ENCODE peak calls at places on chromosomes 12 and 14, in seven cellular contexts. P is HCT116, O is SK-N-SH, W is A549, R is K562, Z is GM12878, M is HepG2. H is an unnamed sample.
A peak's percentile ranks its signal among the peaks of the same experiment; 100 is the strongest.

GRCh38 chr12:63869656-63870055 is 25.2 kb downstream of the SRGAP1 start:
- DNase-seq in P (no peak), O (no peak), W (no peak), R (no peak), Z (no peak), M (no peak), H (no peak)

GRCh38 chr12:107385518-107385917 is 292.2 kb upstream of the CRY1 start:
- DNase-seq in P (no peak), O (no peak), W (peak; percentile 74), R (no peak), Z (no peak), M (no peak), H (peak; percentile 24)

GRCh38 chr12:77493311-77493710 is 337.4 kb upstream of the NAV3 start:
- DNase-seq in P (no peak), O (no peak), W (no peak), R (no peak), Z (no peak), M (no peak), H (no peak)

GRCh38 chr14:30608533-30609006 is 13.5 kb upstream of the SCFD1 start:
- DNase-seq in P (no peak), O (no peak), W (peak; percentile 29), R (no peak), Z (no peak), M (no peak), H (no peak)

GRCh38 chr12:7948585-7949264 is 12.7 kb upstream of the SLC2A3 start:
- DNase-seq in P (no peak), O (no peak), W (peak; percentile 29), R (peak; percentile 20), Z (no peak), M (no peak), H (no peak)

GRCh38 chr12:4107436-4107878 is 166.1 kb upstream of the CCND2 start:
- DNase-seq in P (peak; percentile 26), O (peak; percentile 29), W (peak; percentile 51), R (peak; percentile 60), Z (peak; percentile 86), M (peak; percentile 55), H (peak; percentile 94)

GRCh38 chr12:11685716-11686115 is 36.2 kb downstream of the ETV6 start:
- DNase-seq in P (no peak), O (no peak), W (no peak), R (no peak), Z (no peak), M (no peak), H (no peak)

GRCh38 chr12:111437816-111438454 is 32.2 kb downstream of the SH2B3 start:
- DNase-seq in P (no peak), O (no peak), W (no peak), R (no peak), Z (no peak), M (no peak), H (no peak)

GRCh38 chr12:124523071-124523470 is 44.3 kb downstream of the NCOR2 start:
- DNase-seq in P (no peak), O (no peak), W (no peak), R (no peak), Z (no peak), M (no peak), H (no peak)

GRCh38 chr12:54385251-54385914 is 850 bp upstream of the ZNF385A start:
- DNase-seq in P (no peak), O (peak; percentile 78), W (no peak), R (no peak), Z (no peak), M (no peak), H (peak; percentile 69)

GRCh38 chr14:70140614-70141013 is 48.1 kb downstream of the SLC8A3 start:
- DNase-seq in P (no peak), O (no peak), W (no peak), R (no peak), Z (no peak), M (no peak), H (no peak)

GRCh38 chr14:34750670-34751069 is 36.3 kb upstream of the CFL2 start:
- DNase-seq in P (no peak), O (no peak), W (no peak), R (no peak), Z (no peak), M (no peak), H (no peak)

GRCh38 chr14:103008768-103009342 is 48.5 kb downstream of the CDC42BPB start:
- DNase-seq in P (no peak), O (no peak), W (no peak), R (no peak), Z (no peak), M (no peak), H (no peak)

GRCh38 chr14:104297721-104298401 is 159.5 kb downstream of the KIF26A start:
- DNase-seq in P (no peak), O (no peak), W (no peak), R (no peak), Z (no peak), M (no peak), H (no peak)
- TF ChIP-seq REST in P (no peak), O (no peak), W (no peak), R (no peak), Z (no peak), M (no peak), H (no peak)

DNA sequence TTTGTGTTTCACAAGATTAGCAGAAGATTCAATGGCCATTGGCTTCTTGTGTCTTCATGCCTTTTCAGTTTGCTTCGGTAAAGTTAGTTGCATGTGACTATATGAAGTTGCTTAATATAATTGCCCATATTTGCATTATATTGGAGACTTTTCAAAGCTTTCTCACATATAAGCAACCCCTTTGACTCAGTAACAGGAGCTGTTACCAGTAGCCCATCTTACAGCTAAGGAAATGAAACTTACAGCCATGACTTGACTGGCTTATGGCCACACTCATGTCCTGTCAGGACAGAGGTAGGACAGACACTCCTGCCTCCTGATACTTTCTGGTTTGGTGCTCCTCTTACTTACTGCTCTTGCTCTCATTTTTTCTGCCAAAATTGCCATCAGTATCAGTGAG is 1082.1 kb downstream of the BCL11B start:
- DNase-seq in P (no peak), O (no peak), W (no peak), R (no peak), Z (no peak), M (no peak), H (no peak)
- H3K4me2 ChIP-seq in P (no peak overlapping the region), O (no peak overlapping the region), W (no peak overlapping the region), R (no peak overlapping the region), Z (no peak overlapping the region), M (no peak overlapping the region), H (no peak overlapping the region)

GRCh38 chr12:6330192-6330591 is 11.7 kb downstream of the TNFRSF1A start:
- DNase-seq in P (no peak), O (no peak), W (no peak), R (no peak), Z (peak; percentile 68), M (no peak), H (no peak)
- TF ChIP-seq REST in P (no peak), O (no peak), W (no peak), R (no peak), Z (no peak), M (no peak), H (no peak)

GRCh38 chr12:132622437-132623071 is 4.0 kb downstream of the P2RX2 start:
- DNase-seq in P (no peak), O (no peak), W (no peak), R (no peak), Z (no peak), M (no peak), H (no peak)

GRCh38 chr12:132623072-132623869 is 4.7 kb downstream of the P2RX2 start:
- DNase-seq in P (no peak), O (no peak), W (no peak), R (no peak), Z (no peak), M (no peak), H (no peak)

GRCh38 chr12:132620893-132621656 is 2.5 kb downstream of the P2RX2 start:
- DNase-seq in P (no peak), O (no peak), W (no peak), R (no peak), Z (no peak), M (no peak), H (no peak)

GRCh38 chr12:132620113-132620892 is 1.7 kb downstream of the P2RX2 start:
- DNase-seq in P (no peak), O (peak; percentile 45), W (no peak), R (no peak), Z (no peak), M (no peak), H (no peak)

DNA sequence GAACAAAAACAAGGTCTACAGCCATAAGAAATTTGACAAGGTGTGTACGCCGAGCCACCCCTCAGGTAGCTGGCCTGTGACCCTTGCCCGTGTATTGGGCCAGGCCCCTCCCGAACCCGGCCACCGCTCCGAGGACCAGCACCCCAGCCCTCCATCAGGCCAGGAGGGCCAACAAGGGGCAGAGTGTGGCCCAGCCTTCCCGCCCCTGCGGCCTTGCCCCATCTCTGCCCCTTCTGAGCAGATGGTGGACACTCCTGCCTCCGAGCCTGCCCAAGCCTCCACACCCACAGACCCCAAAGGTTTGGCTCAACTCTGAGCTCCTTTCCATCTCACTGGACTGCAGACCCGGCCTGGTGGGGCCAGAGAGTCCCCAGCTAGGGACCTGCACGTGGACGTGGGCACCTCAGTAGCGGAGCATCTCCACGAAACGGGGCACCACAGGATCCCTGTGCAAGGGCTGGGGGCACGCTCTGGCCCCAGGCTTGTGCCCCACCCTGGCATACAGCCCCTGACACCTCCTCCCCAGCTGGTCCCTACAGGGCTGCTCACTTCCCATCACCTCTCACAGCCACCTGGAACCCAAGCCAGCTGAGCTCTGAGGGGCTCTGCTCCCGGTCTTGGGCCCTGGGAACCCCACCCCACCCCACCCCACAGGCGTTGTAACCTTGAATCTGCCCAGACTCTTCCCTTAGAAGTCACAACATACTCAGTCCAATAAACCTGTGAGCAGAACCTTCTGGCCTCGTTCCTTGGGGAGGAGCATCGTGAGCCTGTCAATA is 3.3 kb downstream of the P2RX2 start:
- DNase-seq in P (no peak), O (no peak), W (no peak), R (no peak), Z (no peak), M (no peak), H (no peak)
- H3K4me2 ChIP-seq in P (no peak overlapping the region), O (no peak overlapping the region), W (no peak overlapping the region), R (no peak overlapping the region), Z (no peak overlapping the region), M (no peak overlapping the region), H (no peak overlapping the region)

DNA sequence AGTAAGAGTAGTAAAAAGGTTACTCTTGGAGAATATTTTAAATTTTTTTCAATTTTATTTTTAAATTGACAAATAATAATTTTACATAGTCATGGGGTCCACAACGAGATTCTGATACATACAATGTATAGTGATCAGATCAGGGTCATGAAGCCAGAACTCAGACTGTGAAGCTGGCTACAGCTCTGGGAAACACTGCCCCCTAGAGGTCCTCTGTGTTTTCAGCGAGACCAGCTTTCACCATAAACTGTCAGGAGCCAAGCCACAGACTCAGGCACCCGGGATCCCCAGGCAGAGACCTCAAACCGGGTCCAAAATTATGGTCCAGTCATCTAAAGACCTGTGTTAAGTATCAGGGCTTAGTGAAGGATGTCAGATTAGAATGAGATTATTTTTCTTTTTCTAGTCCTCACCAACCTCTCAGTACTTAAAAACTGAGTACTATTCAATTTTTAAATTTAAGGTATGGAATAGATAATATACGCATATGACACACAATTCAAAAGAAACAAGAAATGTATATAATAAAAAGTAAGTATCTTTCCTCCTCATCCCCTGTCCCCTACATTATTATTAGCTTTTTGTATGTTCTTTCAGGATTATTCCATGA is 397.1 kb downstream of the MDGA2 start:
- DNase-seq in P (peak; percentile 3), O (peak; percentile 20), W (peak; percentile 31), R (peak; percentile 5), Z (no peak), M (peak; percentile 11), H (peak; percentile 80)
- TF ChIP-seq REST in P (no peak), O (no peak), W (no peak), R (no peak), Z (no peak), M (no peak), H (no peak)